ENCODE peak calls at places on chromosomes 3 and 15, in eight cellular contexts. One of them, this sample, is unnamed.

GRCh38 chr15:101158166-101159095 is 93.4 kb downstream of the CHSY1 start:
- DNase-seq in HCT116: no peak
- DNase-seq in activated T-cell treated with anti-CD3 and anti-CD28 coated beads for 1 hour: no peak
- DNase-seq in activated gamma-delta T cell: no peak
- DNase-seq in neural progenitor cell: no peak
- DNase-seq in GM12891: no peak
- DNase-seq in germinal center: no peak
- DNase-seq in SK-N-SH: no peak
- DNase-seq in this sample: no peak

GRCh38 chr3:190543656-190544055 is 29.8 kb downstream of the IL1RAP start:
- DNase-seq in HCT116: no peak
- DNase-seq in activated T-cell treated with anti-CD3 and anti-CD28 coated beads for 1 hour: no peak
- DNase-seq in activated gamma-delta T cell: no peak
- DNase-seq in neural progenitor cell: no peak
- DNase-seq in GM12891: no peak
- DNase-seq in germinal center: no peak
- DNase-seq in SK-N-SH: no peak
- DNase-seq in this sample: no peak

GRCh38 chr3:123344175-123344908 is 104.5 kb downstream of the ADCY5 start:
- DNase-seq in HCT116: no peak
- DNase-seq in activated T-cell treated with anti-CD3 and anti-CD28 coated beads for 1 hour: no peak
- DNase-seq in activated gamma-delta T cell: no peak
- DNase-seq in neural progenitor cell: no peak
- DNase-seq in GM12891: no peak
- DNase-seq in germinal center: no peak
- DNase-seq in SK-N-SH: no peak
- DNase-seq in this sample: no peak

GRCh38 chr3:15967577-15967976 is 169.8 kb upstream of the ANKRD28 start:
- DNase-seq in HCT116: no peak
- DNase-seq in activated T-cell treated with anti-CD3 and anti-CD28 coated beads for 1 hour: no peak
- DNase-seq in activated gamma-delta T cell: no peak
- DNase-seq in neural progenitor cell: no peak
- DNase-seq in GM12891: no peak
- DNase-seq in germinal center: no peak
- DNase-seq in SK-N-SH: no peak
- DNase-seq in this sample: no peak

GRCh38 chr3:161409069-161409468 is 37.8 kb upstream of the SPTSSB start:
- DNase-seq in HCT116: peak
- DNase-seq in activated T-cell treated with anti-CD3 and anti-CD28 coated beads for 1 hour: peak
- DNase-seq in activated gamma-delta T cell: no peak
- DNase-seq in neural progenitor cell: peak
- DNase-seq in GM12891: no peak
- DNase-seq in germinal center: peak
- DNase-seq in SK-N-SH: peak
- DNase-seq in this sample: no peak

GRCh38 chr3:127259882-127260281 is 28.0 kb downstream of the PRR20G start:
- DNase-seq in HCT116: no peak
- DNase-seq in activated T-cell treated with anti-CD3 and anti-CD28 coated beads for 1 hour: no peak
- DNase-seq in activated gamma-delta T cell: no peak
- DNase-seq in neural progenitor cell: no peak
- DNase-seq in GM12891: no peak
- DNase-seq in germinal center: no peak
- DNase-seq in SK-N-SH: no peak
- DNase-seq in this sample: no peak

GRCh38 chr15:53520867-53521525 is 238.5 kb downstream of the WDR72 start:
- DNase-seq in HCT116: no peak
- DNase-seq in activated T-cell treated with anti-CD3 and anti-CD28 coated beads for 1 hour: no peak
- DNase-seq in activated gamma-delta T cell: no peak
- DNase-seq in neural progenitor cell: peak
- DNase-seq in GM12891: no peak
- DNase-seq in germinal center: no peak
- DNase-seq in SK-N-SH: no peak
- DNase-seq in this sample: no peak

GRCh38 chr3:16439848-16440708 is 73.4 kb downstream of the RFTN1 start:
- DNase-seq in HCT116: no peak
- DNase-seq in activated T-cell treated with anti-CD3 and anti-CD28 coated beads for 1 hour: no peak
- DNase-seq in activated gamma-delta T cell: no peak
- DNase-seq in neural progenitor cell: no peak
- DNase-seq in GM12891: no peak
- DNase-seq in germinal center: no peak
- DNase-seq in SK-N-SH: no peak
- DNase-seq in this sample: no peak

GRCh38 chr3:112377418-112378071 is 44.6 kb downstream of the CD200 start:
- DNase-seq in HCT116: no peak
- DNase-seq in activated T-cell treated with anti-CD3 and anti-CD28 coated beads for 1 hour: no peak
- DNase-seq in activated gamma-delta T cell: no peak
- DNase-seq in neural progenitor cell: no peak
- DNase-seq in GM12891: no peak
- DNase-seq in germinal center: no peak
- DNase-seq in SK-N-SH: no peak
- DNase-seq in this sample: no peak

This sample was measured in naive thymus-derived CD8-positive, alpha-beta T cell.